ENCODE peak calls at places on chromosome 5, in eight cellular contexts. Y, M, D, A, C, F, P and V are unnamed samples.

GRCh38 chr5:139210585-139210984 is 12.4 kb upstream of the SIL1 start:
- DNase-seq in M (no peak), A (no peak), F (no peak), C (no peak), D (no peak), P (no peak), Y (no peak), V (no peak)

GRCh38 chr5:25414746-25415145 is 770.0 kb upstream of the CDH10 start:
- DNase-seq in P (no peak), A (no peak), Y (peak), F (no peak), D (no peak), M (no peak), C (no peak), V (no peak)

GRCh38 chr5:179605026-179605833 is 18.2 kb downstream of the HNRNPH1 start:
- DNase-seq in A (peak), P (no peak), C (no peak), Y (no peak), F (no peak), D (peak), M (no peak), V (no peak)

GRCh38 chr5:136891601-136892000 is 526.3 kb upstream of the TRPC7 start:
- DNase-seq in D (no peak), F (no peak), Y (no peak), P (no peak), A (no peak), C (no peak), M (no peak), V (no peak)

GRCh38 chr5:168291281-168291960 is at the start of gene WWC1:
- DNase-seq in D (peak), C (peak), P (peak), F (no peak), A (no peak), M (peak), Y (peak), V (peak)

GRCh38 chr5:8839361-8840055 is 706.4 kb downstream of the SEMA5A start:
- DNase-seq in Y (peak), C (no peak), D (no peak), M (no peak), F (no peak), P (no peak), A (no peak), V (no peak)

GRCh38 chr5:138753794-138754698 is 821 bp downstream of the CTNNA1 start:
- DNase-seq in A (peak), P (peak), C (peak), F (peak), M (no peak), Y (peak), D (peak), V (peak)

GRCh38 chr5:83076742-83077661 is at the start of the genes TMEM167A and XRCC4:
- DNase-seq in F (peak), P (peak), C (peak), Y (peak), M (peak), A (peak), D (peak), V (peak)

GRCh38 chr5:8585230-8586018 is 716.5 kb downstream of the MTRR start:
- DNase-seq in A (no peak), C (no peak), P (no peak), F (no peak), M (no peak), D (no peak), Y (no peak), V (no peak)

GRCh38 chr5:127976525-127976924 is 107.0 kb upstream of the SLC12A2 start:
- DNase-seq in M (no peak), A (no peak), F (no peak), C (no peak), Y (no peak), P (no peak), D (no peak), V (no peak)

GRCh38 chr5:137220523-137220927 is 278.6 kb downstream of the SPOCK1 start:
- DNase-seq in F (peak), P (no peak), M (no peak), D (peak), A (peak), Y (peak), C (no peak), V (no peak)

GRCh38 chr5:57410374-57411320 is 72.0 kb downstream of the ACTBL2 start:
- DNase-seq in F (no peak), P (no peak), M (no peak), D (no peak), Y (no peak), C (no peak), A (no peak), V (no peak)

GRCh38 chr5:54792611-54793404 is 192.6 kb downstream of the ESM1 start:
- DNase-seq in A (peak), Y (peak), C (no peak), M (no peak), D (peak), F (no peak), P (no peak), V (no peak)

GRCh38 chr5:180090098-180090768 is 18.7 kb upstream of the RNF130 start:
- DNase-seq in M (no peak), A (peak), D (peak), P (peak), Y (peak), F (peak), C (peak), V (peak)

GRCh38 chr5:178113841-178114324 is 551 bp downstream of the N4BP3 start:
- DNase-seq in A (no peak), M (no peak), C (no peak), Y (no peak), F (no peak), P (no peak), D (no peak), V (peak)

GRCh38 chr5:174751154-174751990 is 27.0 kb downstream of the MSX2 start:
- DNase-seq in C (no peak), Y (peak), D (no peak), A (no peak), F (no peak), P (no peak), M (no peak), V (no peak)

GRCh38 chr5:61965074-61965473 is 340.9 kb upstream of the KIF2A start:
- DNase-seq in C (no peak), P (no peak), A (peak), Y (peak), F (no peak), D (no peak), M (no peak), V (no peak)

GRCh38 chr5:165161204-165161603 is 1655.8 kb downstream of the MAT2B start:
- DNase-seq in F (no peak), C (no peak), Y (no peak), A (no peak), P (no peak), D (no peak), M (no peak), V (no peak)

GRCh38 chr5:163503106-163504090 is 2.0 kb upstream of the MAT2B start:
- DNase-seq in F (peak), Y (peak), P (peak), A (peak), D (peak), M (no peak), C (peak), V (no peak)

GRCh38 chr5:122586351-122586750 is 188.5 kb upstream of the SNX2 start:
- DNase-seq in M (no peak), C (no peak), Y (peak), P (no peak), F (peak), A (peak), D (peak), V (no peak)

GRCh38 chr5:2242539-2242938 is 359.8 kb upstream of the IRX4 start:
- DNase-seq in P (no peak), A (no peak), M (no peak), C (no peak), D (no peak), Y (no peak), F (no peak), V (no peak)

GRCh38 chr5:114839360-114839759 is 330.3 kb downstream of the TRIM36 start:
- DNase-seq in Y (no peak), D (no peak), C (no peak), F (no peak), A (no peak), P (no peak), M (no peak), V (no peak)

GRCh38 chr5:14932902-14933475 is 61.4 kb upstream of the ANKH start:
- DNase-seq in M (no peak), C (no peak), F (no peak), P (no peak), A (peak), D (peak), Y (no peak), V (no peak)

GRCh38 chr5:2902186-2902585 is 150.7 kb upstream of the IRX2 start:
- DNase-seq in Y (no peak), P (no peak), D (no peak), C (no peak), M (no peak), F (no peak), A (no peak), V (no peak)

GRCh38 chr5:116788851-116789403 is 214.3 kb upstream of the SEMA6A start:
- DNase-seq in D (no peak), M (no peak), P (no peak), A (no peak), Y (no peak), F (no peak), C (no peak), V (no peak)

GRCh38 chr5:138032572-138033274 is at the start of gene FAM13B:
- DNase-seq in M (peak), F (peak), D (peak), Y (peak), A (peak), C (peak), P (peak), V (peak)

GRCh38 chr5:147898875-147899401 is 7.4 kb downstream of the C5orf46 start:
- DNase-seq in C (no peak), D (peak), Y (peak), F (peak), A (no peak), M (no peak), P (no peak), V (no peak)

GRCh38 chr5:142826741-142827492 is 56.7 kb downstream of the ARHGAP26 start:
- DNase-seq in A (peak), C (peak), D (peak), Y (peak), P (no peak), M (no peak), F (peak), V (no peak)

GRCh38 chr5:93578179-93578812 is 2.7 kb downstream of the NR2F1-AS1 start:
- DNase-seq in F (no peak), A (peak), C (no peak), Y (peak), P (no peak), M (no peak), D (peak), V (no peak)

GRCh38 chr5:142621227-142621626 is 64.7 kb downstream of the FGF1 start:
- DNase-seq in M (no peak), D (peak), C (no peak), Y (peak), A (peak), P (no peak), F (peak), V (no peak)

GRCh38 chr5:53545744-53546143 is 14.7 kb upstream of the NDUFS4 start:
- DNase-seq in A (no peak), D (no peak), F (no peak), M (no peak), P (no peak), C (no peak), Y (no peak), V (no peak)

GRCh38 chr5:109945097-109945678 is 255.5 kb downstream of the MAN2A1 start:
- DNase-seq in C (no peak), A (no peak), M (no peak), P (no peak), D (no peak), Y (peak), F (no peak), V (no peak)
- TF ChIP-seq CTCF in C (no peak), A (no peak), M (no peak), P (no peak), D (no peak), Y (no peak), F (no peak), V (no peak)

DNA sequence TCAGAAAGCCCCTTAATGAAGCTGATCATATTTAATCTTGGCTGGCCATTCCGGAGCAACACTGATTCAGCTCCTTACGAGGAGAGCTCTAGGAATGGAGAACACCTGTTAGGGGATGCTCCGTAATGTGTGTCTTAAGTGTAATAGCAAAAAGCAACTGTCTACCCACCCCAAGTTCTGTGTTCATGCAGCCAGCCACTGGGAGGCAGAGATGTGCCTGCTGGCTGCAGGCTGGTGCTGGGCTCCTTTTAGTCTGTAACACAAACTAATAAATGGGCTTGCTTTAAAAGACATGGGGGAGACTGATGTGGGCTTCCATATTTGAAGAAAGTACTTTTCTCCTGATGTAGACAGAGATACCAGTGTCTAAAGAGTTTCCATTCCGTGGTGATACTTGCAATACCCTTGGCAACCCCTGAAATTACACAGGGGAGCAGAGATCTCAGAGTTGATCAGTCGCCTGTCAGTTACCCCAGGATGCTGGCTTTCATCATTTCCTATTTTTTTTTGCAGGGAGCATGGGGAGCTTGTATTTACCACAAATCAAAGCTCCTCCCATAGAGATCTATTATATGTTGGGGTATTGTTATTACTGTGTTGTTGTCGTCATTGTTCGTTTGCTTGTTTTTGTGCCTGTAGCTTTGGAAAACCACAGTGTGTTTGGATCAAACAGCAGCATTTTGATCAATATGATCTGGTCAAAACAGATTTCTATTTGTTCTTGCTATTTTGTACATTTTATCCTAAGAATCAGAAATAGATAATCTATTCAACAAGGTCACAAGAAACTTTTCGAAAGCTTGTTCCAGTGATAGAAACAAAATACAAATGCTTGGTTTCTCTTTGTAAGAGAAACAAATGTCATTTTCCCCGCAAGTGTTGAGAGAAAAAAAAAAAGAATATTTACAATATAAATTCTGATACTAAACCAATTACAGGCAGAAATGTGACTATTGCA is 65.8 kb downstream of the MTX3 start:
- DNase-seq in A (peak), P (no peak), M (no peak), C (no peak), D (peak), F (peak), Y (no peak), V (no peak)
- TF ChIP-seq CTCF in A (peak), P (no peak), M (peak), C (peak), D (peak), F (peak), Y (peak), V (no peak)

GRCh38 chr5:113205323-113205722 is 228.7 kb downstream of the DCP2 start:
- DNase-seq in D (no peak), Y (no peak), F (no peak), P (no peak), M (no peak), C (no peak), A (no peak), V (no peak)

GRCh38 chr5:113204525-113205161 is 228.0 kb downstream of the DCP2 start:
- DNase-seq in M (no peak), P (peak), Y (peak), A (peak), D (peak), F (peak), C (no peak), V (no peak)

GRCh38 chr5:113201715-113202114 is 225.1 kb downstream of the DCP2 start:
- DNase-seq in D (no peak), Y (peak), C (no peak), A (no peak), F (no peak), M (no peak), P (no peak), V (no peak)

GRCh38 chr5:113202904-113203716 is 226.5 kb downstream of the DCP2 start:
- DNase-seq in F (peak), C (no peak), Y (peak), D (peak), P (peak), A (peak), M (no peak), V (no peak)

GRCh38 chr5:113205807-113206206 is 229.0 kb downstream of the TSSK1B start:
- DNase-seq in C (no peak), A (no peak), M (no peak), P (no peak), D (no peak), F (no peak), Y (no peak), V (no peak)
- TF ChIP-seq CTCF in C (no peak), A (no peak), M (no peak), P (no peak), D (no peak), F (no peak), Y (no peak), V (no peak)

GRCh38 chr5:146697211-146697610 is 181.2 kb upstream of the GPR151 start:
- DNase-seq in F (no peak), D (no peak), A (no peak), Y (no peak), P (no peak), C (no peak), M (no peak), V (no peak)
- TF ChIP-seq CTCF in F (no peak), D (no peak), A (no peak), Y (no peak), P (no peak), C (no peak), M (no peak), V (no peak)

GRCh38 chr5:107056278-107056677 is 614.5 kb downstream of the EFNA5 start:
- DNase-seq in F (no peak), Y (no peak), D (no peak), M (no peak), P (no peak), C (no peak), A (no peak), V (no peak)
- TF ChIP-seq CTCF in F (no peak), Y (no peak), D (no peak), M (no peak), P (no peak), C (no peak), A (no peak), V (no peak)